ENCODE peak calls at places on chromosomes 16 and 17, in six cellular contexts. M is foreskin keratinocyte; P is left ventricle myocardium inferior; L is adrenal gland; J is uterus; Y is CD8-positive, alpha-beta T cell. R is an unnamed sample. For H3K4me1, the result is how much of the 10 kb centered on the place peaks cover.

GRCh38 chr17:7436556-7437368 is 1.5 kb downstream of the TMEM102 start:
- DNase-seq in M (peak), P (peak), L (peak), J (peak), Y (peak), R (peak)

GRCh38 chr16:68197250-68197649 is 38.7 kb downstream of the ESRP2 start:
- DNase-seq in M (peak), P (no peak), L (no peak), J (no peak), Y (no peak), R (no peak)

GRCh38 chr16:67719778-67720144 is 645 bp upstream of the GFOD2 start:
- DNase-seq in M (peak), P (no peak), L (peak), J (peak), Y (no peak), R (peak)

GRCh38 chr17:70499067-70499786 is 329.9 kb downstream of the KCNJ2 start:
- DNase-seq in M (no peak), P (no peak), L (no peak), J (no peak), Y (no peak), R (no peak)

GRCh38 chr17:75241996-75242460 is 19.4 kb downstream of the GGA3 start:
- DNase-seq in M (no peak), P (no peak), L (peak), J (no peak), Y (no peak), R (no peak)

GRCh38 chr17:44637066-44637465 is 19.2 kb upstream of the MEIOC start:
- DNase-seq in M (no peak), P (no peak), L (no peak), J (no peak), Y (no peak), R (no peak)

GRCh38 chr16:85428168-85428898 is 184.8 kb upstream of the GSE1 start:
- DNase-seq in M (no peak), P (peak), L (no peak), J (peak), Y (peak), R (peak)

GRCh38 chr16:75340715-75341500 is 89.5 kb upstream of the BCAR1 start:
- DNase-seq in M (peak), P (no peak), L (no peak), J (no peak), Y (no peak), R (no peak)

GRCh38 chr17:70905796-70906195 is 736.5 kb downstream of the KCNJ2 start:
- DNase-seq in M (peak), P (peak), L (peak), J (peak), Y (no peak), R (no peak)

GRCh38 chr17:66542967-66543525 is 240.6 kb downstream of the PRKCA start:
- DNase-seq in M (peak), P (no peak), L (no peak), J (no peak), Y (no peak), R (peak)

GRCh38 chr16:2205967-2206313 is 686 bp downstream of the MLST8 start:
- DNase-seq in M (no peak), P (no peak), L (peak), J (no peak), Y (no peak), R (no peak)

DNA sequence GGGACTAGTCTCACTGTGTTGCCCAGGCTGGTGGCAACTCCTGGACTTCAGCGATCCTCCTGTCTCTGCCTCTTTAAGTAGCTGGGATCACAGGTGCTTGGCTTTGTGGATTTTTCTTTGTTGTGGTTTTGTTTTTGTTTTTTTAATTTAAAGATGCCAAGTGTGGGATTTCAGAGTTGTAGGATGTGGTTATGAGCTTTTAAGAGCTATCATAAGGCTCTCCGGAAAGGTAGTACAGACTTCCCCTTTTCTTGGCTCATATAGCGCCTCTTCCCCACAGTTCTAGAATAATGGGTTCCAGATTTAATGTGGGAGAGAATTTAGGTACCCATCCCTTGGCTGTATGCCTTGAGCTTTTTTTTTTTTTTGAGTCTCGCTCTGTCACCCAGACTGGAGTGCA is 17.1 kb downstream of the AKAP1 start:
- DNase-seq in M (no peak), P (no peak), L (no peak), J (no peak), Y (no peak), R (no peak)
- H3K4me1 ChIP-seq in M (under half), P (half or more), L (under half), J (under half), Y (under half), R (under half)

GRCh38 chr17:1625053-1625452 is 3.6 kb downstream of the SLC43A2 start:
- DNase-seq in M (no peak), P (no peak), L (no peak), J (no peak), Y (no peak), R (no peak)

GRCh38 chr17:1621273-1621954 is 7.2 kb downstream of the SLC43A2 start:
- DNase-seq in M (no peak), P (no peak), L (no peak), J (no peak), Y (no peak), R (no peak)

GRCh38 chr17:1624650-1625049 is 4.0 kb downstream of the SLC43A2 start:
- DNase-seq in M (no peak), P (no peak), L (no peak), J (no peak), Y (no peak), R (no peak)

GRCh38 chr17:1625507-1626080 is 3.0 kb downstream of the SLC43A2 start:
- DNase-seq in M (no peak), P (no peak), L (no peak), J (no peak), Y (no peak), R (no peak)

GRCh38 chr17:1623057-1623456 is 5.6 kb downstream of the SLC43A2 start:
- DNase-seq in M (no peak), P (no peak), L (no peak), J (no peak), Y (no peak), R (no peak)
- H3K4me1 ChIP-seq in M (under half), P (under half), L (under half), J (under half), Y (under half), R (under half)

GRCh38 chr16:21610766-21611165 is 11.4 kb downstream of the METTL9 start:
- DNase-seq in M (no peak), P (no peak), L (no peak), J (no peak), Y (no peak), R (no peak)
- H3K4me1 ChIP-seq in M (under half), P (under half), L (under half), J (under half), Y (half or more), R (half or more)

GRCh38 chr17:30358055-30358760 is 20.5 kb upstream of the CPD start:
- DNase-seq in M (no peak), P (no peak), L (no peak), J (no peak), Y (no peak), R (no peak)
- H3K4me1 ChIP-seq in M (under half), P (under half), L (under half), J (under half), Y (under half), R (under half)

GRCh38 chr17:1559743-1560581 is 2.6 kb downstream of the PITPNA start:
- DNase-seq in M (no peak), P (no peak), L (no peak), J (no peak), Y (no peak), R (no peak)

GRCh38 chr17:1560582-1561170 is 1.9 kb downstream of the PITPNA start:
- DNase-seq in M (no peak), P (no peak), L (no peak), J (no peak), Y (no peak), R (no peak)

GRCh38 chr17:1563786-1564613 is 1.4 kb upstream of the PITPNA start:
- DNase-seq in M (no peak), P (no peak), L (no peak), J (no peak), Y (no peak), R (no peak)

GRCh38 chr17:1561420-1562177 is 993 bp downstream of the PITPNA start:
- DNase-seq in M (no peak), P (no peak), L (no peak), J (no peak), Y (no peak), R (no peak)

GRCh38 chr17:1562178-1562643 is 381 bp downstream of the PITPNA start:
- DNase-seq in M (no peak), P (peak), L (peak), J (peak), Y (no peak), R (no peak)
- H3K4me1 ChIP-seq in M (under half), P (under half), L (under half), J (under half), Y (under half), R (under half)

GRCh38 chr17:33322063-33322462 is 29.0 kb upstream of the ASIC2 start:
- DNase-seq in M (no peak), P (no peak), L (no peak), J (no peak), Y (no peak), R (no peak)

GRCh38 chr17:33328129-33328528 is 35.0 kb upstream of the ASIC2 start:
- DNase-seq in M (no peak), P (no peak), L (peak), J (no peak), Y (no peak), R (peak)

DNA sequence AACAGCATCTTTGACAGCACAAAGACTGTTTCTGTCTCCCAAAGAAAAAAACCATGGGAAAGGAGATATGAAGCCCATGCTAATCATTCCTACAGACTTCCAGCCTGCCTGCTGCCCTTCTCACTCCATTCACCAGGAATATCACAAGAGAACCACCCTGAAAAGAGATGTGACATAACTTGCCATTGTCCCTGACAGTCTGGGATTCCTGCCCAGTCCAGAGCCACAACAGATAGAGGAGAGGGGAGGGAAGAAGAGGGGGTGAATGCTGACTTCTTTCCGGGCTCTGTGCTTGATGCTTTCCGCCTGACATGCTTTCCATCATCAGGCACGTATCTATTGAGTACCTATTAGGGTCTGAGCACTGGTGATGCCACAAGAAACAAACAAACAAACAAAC is 31.6 kb upstream of the ASIC2 start:
- DNase-seq in M (no peak), P (no peak), L (no peak), J (no peak), Y (no peak), R (no peak)
- H3K4me1 ChIP-seq in M (under half), P (under half), L (under half), J (under half), Y (under half), R (under half)

GRCh38 chr17:49832840-49833599 is 14.8 kb downstream of the TAC4 start:
- DNase-seq in M (no peak), P (no peak), L (no peak), J (no peak), Y (no peak), R (peak)
- H3K4me1 ChIP-seq in M (under half), P (half or more), L (under half), J (under half), Y (under half), R (under half)

DNA sequence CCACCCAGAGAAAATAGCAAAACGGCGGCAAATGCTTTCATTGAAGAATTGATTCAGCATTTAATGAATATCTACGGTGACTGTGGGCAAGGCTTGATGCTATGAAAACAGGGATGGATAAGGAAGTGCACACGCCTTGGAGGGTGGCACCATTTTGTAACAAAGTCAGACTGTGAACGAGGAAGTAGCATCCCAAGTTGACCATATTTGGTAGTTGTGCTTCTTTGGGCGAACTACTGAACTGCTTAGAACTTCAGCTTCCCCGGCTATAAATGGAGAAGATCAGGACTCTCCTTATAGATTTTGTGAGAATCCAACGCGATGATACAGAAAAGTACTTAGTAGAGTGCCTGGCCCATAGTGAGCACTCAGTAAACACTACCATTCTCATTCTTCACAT is 303.2 kb downstream of the MAF start:
- DNase-seq in M (no peak), P (no peak), L (no peak), J (no peak), Y (no peak), R (no peak)
- H3K4me1 ChIP-seq in M (under half), P (under half), L (under half), J (under half), Y (under half), R (under half)